ENCODE peak calls at places on chromosomes 6 and 20, in four cellular contexts. R is trophoblast cell, P is neuronal stem cell, C is H9. A is an unnamed sample.
A peak's percentile ranks its signal among the peaks of the same experiment; 100 is the strongest.

GRCh38 chr6:134539865-134540323 is 222.0 kb upstream of the SGK1 start:
- DNase-seq in R (peak; percentile 60), P (no peak), C (no peak), A (peak; percentile 69)

GRCh38 chr20:58145506-58146080 is 82.9 kb downstream of the ANKRD60 start:
- DNase-seq in R (no peak), P (no peak), C (no peak), A (no peak)

GRCh38 chr6:106739387-106739786 is 110.0 kb downstream of the QRSL1 start:
- DNase-seq in R (no peak), P (no peak), C (no peak), A (no peak)

GRCh38 chr6:80028591-80028990 is 24.1 kb downstream of the TTK start:
- DNase-seq in R (no peak), P (no peak), C (no peak), A (no peak)

GRCh38 chr6:37221585-37222124 is 35.9 kb upstream of the TBC1D22B start:
- DNase-seq in R (no peak), P (no peak), C (no peak), A (no peak)

GRCh38 chr6:113629940-113630339 is 227.2 kb upstream of the MARCKS start:
- DNase-seq in R (no peak), P (no peak), C (no peak), A (peak; percentile 16)

GRCh38 chr20:50758469-50758868 is 27.1 kb downstream of the PARD6B start:
- DNase-seq in R (no peak), P (no peak), C (no peak), A (no peak)

GRCh38 chr20:10508060-10508459 is 73.0 kb downstream of the SLX4IP start:
- DNase-seq in R (no peak), P (no peak), C (no peak), A (peak; percentile 40)

GRCh38 chr6:43436577-43437282 is 9.4 kb downstream of the ABCC10 start:
- DNase-seq in R (no peak), P (no peak), C (no peak), A (peak; percentile 41)

GRCh38 chr20:4092136-4092479 is 76.8 kb upstream of the RNF24 start:
- DNase-seq in R (no peak), P (no peak), C (no peak), A (no peak)

GRCh38 chr6:144036064-144036873 is 28.2 kb upstream of the PLAGL1 start:
- DNase-seq in R (peak; percentile 3), P (peak; percentile 9), C (peak; percentile 41), A (peak; percentile 57)

GRCh38 chr6:119713903-119714302 is 364.3 kb upstream of the MAN1A1 start:
- DNase-seq in R (no peak), P (no peak), C (no peak), A (no peak)

GRCh38 chr20:64145458-64146300 is 18.6 kb upstream of the MYT1 start:
- DNase-seq in R (no peak), P (no peak), C (no peak), A (no peak)

DNA sequence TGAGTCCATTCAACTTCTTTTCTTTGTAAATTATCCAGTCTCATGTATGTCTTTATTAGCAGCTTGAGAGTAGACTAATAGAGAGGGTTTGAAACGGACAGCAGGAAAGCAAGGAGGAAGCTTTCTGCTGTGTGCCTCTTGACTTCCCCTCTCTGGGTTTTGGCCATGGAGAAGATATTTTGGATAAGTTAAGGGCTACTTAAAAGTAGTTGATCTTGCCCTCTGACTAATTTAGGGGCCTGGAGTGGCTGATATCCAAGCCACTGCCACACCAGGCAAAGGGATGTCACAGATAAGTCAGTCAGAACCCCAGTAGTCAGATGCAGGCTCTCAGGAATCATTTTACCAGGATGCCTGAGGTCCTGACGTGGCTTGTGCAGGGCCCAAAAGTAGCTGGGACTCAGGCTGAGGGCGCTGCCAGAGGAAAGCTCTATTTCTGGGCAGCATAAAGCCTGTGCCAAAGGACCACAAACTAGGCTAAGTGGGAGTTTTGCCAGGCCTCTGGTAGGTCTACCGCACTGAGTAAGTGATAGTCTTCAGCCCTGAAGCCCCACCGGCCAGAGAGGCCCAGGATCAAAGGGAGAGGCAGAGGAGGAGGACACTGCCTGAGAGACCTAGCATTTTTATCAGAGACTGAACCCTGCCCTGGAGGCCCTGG is 41.6 kb upstream of the IYD start:
- DNase-seq in R (no peak), P (no peak), C (no peak), A (no peak)
- H3K18ac ChIP-seq in R (no peak overlapping the region), P (peak overlapping the region; percentile 23), C (no peak overlapping the region), A (no peak overlapping the region)

GRCh38 chr6:3759656-3760245 is 8.2 kb upstream of the PXDC1 start:
- DNase-seq in R (peak; percentile 94), P (no peak), C (no peak), A (peak; percentile 77)
- H2BK12ac ChIP-seq in R (no peak overlapping the region), P (no peak overlapping the region), C (no peak overlapping the region), A (no peak overlapping the region)

DNA sequence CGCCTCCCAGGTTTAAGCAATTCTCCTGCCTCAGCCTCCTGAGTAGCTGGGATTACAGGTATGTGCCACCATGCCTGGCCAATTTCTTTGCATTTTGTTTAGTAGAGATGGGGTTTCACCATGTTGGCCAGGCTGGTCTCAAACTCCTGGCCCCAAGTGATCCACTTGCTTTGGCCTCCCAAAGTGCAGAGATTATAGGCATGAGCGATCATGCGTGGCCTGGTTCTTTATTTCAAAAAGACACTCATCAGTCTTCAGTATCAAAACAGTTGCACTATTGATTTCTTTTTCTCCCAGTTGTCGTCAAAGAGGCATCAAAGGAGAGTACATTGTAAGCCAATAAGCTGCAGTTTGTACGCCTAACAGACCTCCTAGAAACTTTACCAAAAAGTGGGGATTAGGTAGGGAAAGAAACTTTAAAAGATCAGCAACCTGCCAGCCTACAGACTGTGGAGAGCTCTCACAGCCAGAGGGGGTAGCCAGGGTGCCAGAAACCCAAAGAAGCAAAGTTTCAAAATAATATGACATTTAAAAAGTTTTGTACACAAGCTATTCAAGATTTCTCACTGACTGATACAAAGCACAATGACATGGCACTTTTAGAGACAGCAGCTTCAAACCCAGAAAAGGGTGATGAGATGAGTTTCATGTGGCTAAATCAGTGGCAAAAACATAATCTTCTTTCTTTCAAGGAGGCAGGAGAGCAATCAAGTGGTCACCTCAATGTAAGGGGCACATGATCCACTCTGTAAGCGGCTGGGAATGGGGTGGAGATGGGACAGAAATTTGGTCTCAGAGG is 83.0 kb upstream of the RALY start:
- DNase-seq in R (no peak), P (no peak), C (no peak), A (no peak)
- H3K4ac ChIP-seq in R (peak overlapping the region; percentile 27), P (no peak overlapping the region), C (no peak overlapping the region), A (no peak overlapping the region)

GRCh38 chr20:37319120-37319717 is 26.7 kb upstream of the SRC start:
- DNase-seq in R (peak; percentile 50), P (peak; percentile 43), C (no peak), A (peak; percentile 89)
- H3K18ac ChIP-seq in R (peak overlapping the region; percentile 79), P (peak overlapping the region; percentile 88), C (peak overlapping the region; percentile 62), A (no peak overlapping the region)

DNA sequence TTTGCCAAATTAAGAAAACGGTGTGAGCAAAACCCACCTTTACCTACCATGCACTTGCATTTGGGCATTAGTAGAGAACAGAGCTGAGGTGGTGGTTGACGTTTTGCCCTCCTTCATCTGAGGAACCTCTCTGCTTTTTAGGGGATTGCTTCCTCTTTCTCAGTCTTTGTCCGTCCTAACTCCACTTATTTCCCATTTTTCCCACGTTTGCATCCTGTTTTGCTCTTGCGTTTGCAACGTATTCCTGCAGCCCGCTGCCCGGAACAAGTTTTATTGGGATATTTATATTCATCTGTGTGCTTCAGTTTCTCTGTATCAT is 374 bp upstream of the SERINC1 start:
- DNase-seq in R (no peak), P (no peak), C (no peak), A (no peak)
- H2BK12ac ChIP-seq in R (no peak overlapping the region), P (no peak overlapping the region), C (no peak overlapping the region), A (no peak overlapping the region)

DNA sequence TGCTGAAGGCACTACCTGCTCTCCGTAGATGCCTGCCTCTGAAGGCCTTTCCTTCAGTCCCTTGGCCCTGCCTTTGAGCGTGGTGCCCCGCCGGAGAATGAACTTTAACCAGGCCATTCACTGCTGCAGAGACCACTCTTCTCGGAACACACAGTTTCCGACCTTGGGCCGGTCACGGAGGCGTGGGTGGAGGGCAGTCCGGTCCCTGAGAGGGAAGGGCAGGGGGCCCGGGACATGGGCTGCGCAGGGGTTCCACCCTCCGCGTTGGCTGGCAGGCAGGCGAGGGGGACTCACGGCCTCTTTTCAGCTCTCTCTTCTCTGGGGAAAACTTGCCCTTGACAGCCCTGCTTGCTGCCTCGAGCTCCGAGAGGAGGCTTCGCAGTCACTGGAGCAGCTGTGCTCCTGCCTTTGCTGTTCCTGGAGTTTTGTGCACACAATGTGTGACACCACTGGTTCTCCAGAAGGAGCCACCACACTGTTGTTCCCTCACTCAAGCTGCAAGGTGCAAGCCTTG is 187.8 kb downstream of the SMOC2 start:
- DNase-seq in R (no peak), P (no peak), C (no peak), A (no peak)
- H3K4ac ChIP-seq in R (no peak overlapping the region), P (no peak overlapping the region), C (no peak overlapping the region), A (no peak overlapping the region)

A was measured in mesenchymal stem cell.